ENCODE peak calls at places on chromosomes 6 and 20, in six cellular contexts. G is PC-9; N is central memory CD4-positive, alpha-beta T cell; Q is activated T-cell treated with anti-CD3 and anti-CD28 coated beads for 48 hours; K is kidney glomerular epithelial cell; D is A549. L is an unnamed sample.

GRCh38 chr6:51166914-51167313 is 348.2 kb downstream of the TFAP2B start:
- DNase-seq in G (no peak), N (no peak), Q (no peak), K (no peak), D (no peak), L (no peak)

GRCh38 chr6:107894821-107895396 is 63.1 kb downstream of the SEC63 start:
- DNase-seq in G (peak), N (no peak), Q (no peak), K (no peak), D (peak), L (no peak)

GRCh38 chr20:36199293-36200257 is 36.7 kb upstream of the AAR2 start:
- DNase-seq in G (peak), N (peak), Q (peak), K (peak), D (peak), L (peak)

GRCh38 chr6:290111-290932 is 2.0 kb upstream of the DUSP22 start:
- DNase-seq in G (no peak), N (no peak), Q (no peak), K (no peak), D (no peak), L (peak)

GRCh38 chr20:56328861-56329260 is 29.9 kb upstream of the FAM210B start:
- DNase-seq in G (peak), N (no peak), Q (no peak), K (peak), D (peak), L (no peak)

GRCh38 chr6:3222506-3223038 is 4.9 kb downstream of the TUBB2B start:
- DNase-seq in G (no peak), N (no peak), Q (no peak), K (no peak), D (no peak), L (no peak)

GRCh38 chr20:36214684-36215256 is 21.5 kb upstream of the AAR2 start:
- DNase-seq in G (no peak), N (no peak), Q (no peak), K (no peak), D (peak), L (no peak)

GRCh38 chr6:90131614-90132423 is 164.8 kb downstream of the BACH2 start:
- DNase-seq in G (no peak), N (no peak), Q (no peak), K (no peak), D (no peak), L (no peak)

L was measured in lung.